ENCODE peak calls at places on chromosome X, in nine cellular contexts. One of them, this sample, is unnamed.
A peak's percentile ranks its signal among the peaks of the same experiment; 100 is the strongest.

GRCh38 chrX:40778861-40779575 is 43.7 kb upstream of the MED14 start:
- DNase-seq in ovary: no peak
- DNase-seq in fibroblast of mammary gland: peak; percentile 67
- DNase-seq in neural crest cell: no peak
- DNase-seq in AG04449: no peak
- DNase-seq in foreskin fibroblast: peak; percentile 67
- DNase-seq in breast epithelium: no peak
- DNase-seq in neural progenitor cell: no peak
- DNase-seq in heart right ventricle: no peak
- DNase-seq in this sample: no peak

GRCh38 chrX:145881175-145881867 is 63.7 kb downstream of the SLITRK2 start:
- DNase-seq in ovary: no peak
- DNase-seq in fibroblast of mammary gland: no peak
- DNase-seq in neural crest cell: no peak
- DNase-seq in AG04449: no peak
- DNase-seq in foreskin fibroblast: no peak
- DNase-seq in breast epithelium: no peak
- DNase-seq in neural progenitor cell: no peak
- DNase-seq in heart right ventricle: no peak
- DNase-seq in this sample: no peak

GRCh38 chrX:123960956-123961267 is 594 bp upstream of the STAG2 start:
- DNase-seq in ovary: peak; percentile 29
- DNase-seq in fibroblast of mammary gland: no peak
- DNase-seq in neural crest cell: no peak
- DNase-seq in AG04449: no peak
- DNase-seq in foreskin fibroblast: no peak
- DNase-seq in breast epithelium: no peak
- DNase-seq in neural progenitor cell: peak; percentile 33
- DNase-seq in heart right ventricle: no peak
- DNase-seq in this sample: no peak

GRCh38 chrX:118497180-118497814 is 1.7 kb downstream of the DOCK11 start:
- DNase-seq in ovary: no peak
- DNase-seq in fibroblast of mammary gland: no peak
- DNase-seq in neural crest cell: no peak
- DNase-seq in AG04449: no peak
- DNase-seq in foreskin fibroblast: no peak
- DNase-seq in breast epithelium: no peak
- DNase-seq in neural progenitor cell: no peak
- DNase-seq in heart right ventricle: no peak
- DNase-seq in this sample: no peak

GRCh38 chrX:42143866-42144592 is 220.7 kb upstream of the CASK start:
- DNase-seq in ovary: no peak
- DNase-seq in fibroblast of mammary gland: no peak
- DNase-seq in neural crest cell: no peak
- DNase-seq in AG04449: no peak
- DNase-seq in foreskin fibroblast: no peak
- DNase-seq in breast epithelium: no peak
- DNase-seq in neural progenitor cell: no peak
- DNase-seq in heart right ventricle: no peak
- DNase-seq in this sample: no peak

GRCh38 chrX:39850630-39851152 is 247.1 kb downstream of the BCOR start:
- DNase-seq in ovary: no peak
- DNase-seq in fibroblast of mammary gland: peak; percentile 62
- DNase-seq in neural crest cell: no peak
- DNase-seq in AG04449: no peak
- DNase-seq in foreskin fibroblast: peak; percentile 58
- DNase-seq in breast epithelium: no peak
- DNase-seq in neural progenitor cell: no peak
- DNase-seq in heart right ventricle: no peak
- DNase-seq in this sample: no peak

GRCh38 chrX:38233891-38234807 is 13.5 kb upstream of the SRPX start:
- DNase-seq in ovary: no peak
- DNase-seq in fibroblast of mammary gland: peak; percentile 96
- DNase-seq in neural crest cell: no peak
- DNase-seq in AG04449: no peak
- DNase-seq in foreskin fibroblast: peak; percentile 88
- DNase-seq in breast epithelium: no peak
- DNase-seq in neural progenitor cell: no peak
- DNase-seq in heart right ventricle: no peak
- DNase-seq in this sample: no peak

GRCh38 chrX:18949902-18950301 is 34.0 kb downstream of the PHKA2 start:
- DNase-seq in ovary: no peak
- DNase-seq in fibroblast of mammary gland: no peak
- DNase-seq in neural crest cell: no peak
- DNase-seq in AG04449: no peak
- DNase-seq in foreskin fibroblast: no peak
- DNase-seq in breast epithelium: no peak
- DNase-seq in neural progenitor cell: no peak
- DNase-seq in heart right ventricle: no peak
- DNase-seq in this sample: no peak

GRCh38 chrX:105260291-105261043 is 40.0 kb upstream of the TEX13A start:
- DNase-seq in ovary: no peak
- DNase-seq in fibroblast of mammary gland: no peak
- DNase-seq in neural crest cell: no peak
- DNase-seq in AG04449: no peak
- DNase-seq in foreskin fibroblast: no peak
- DNase-seq in breast epithelium: no peak
- DNase-seq in neural progenitor cell: no peak
- DNase-seq in heart right ventricle: peak; percentile 10
- DNase-seq in this sample: no peak

GRCh38 chrX:70332600-70332999 is 42.7 kb downstream of the KIF4A start:
- DNase-seq in ovary: no peak
- DNase-seq in fibroblast of mammary gland: no peak
- DNase-seq in neural crest cell: no peak
- DNase-seq in AG04449: no peak
- DNase-seq in foreskin fibroblast: no peak
- DNase-seq in breast epithelium: no peak
- DNase-seq in neural progenitor cell: no peak
- DNase-seq in heart right ventricle: no peak
- DNase-seq in this sample: no peak

GRCh38 chrX:154353172-154353843 is 21.1 kb downstream of the FLNA start:
- DNase-seq in ovary: no peak
- DNase-seq in fibroblast of mammary gland: no peak
- DNase-seq in neural crest cell: no peak
- DNase-seq in AG04449: no peak
- DNase-seq in foreskin fibroblast: no peak
- DNase-seq in breast epithelium: no peak
- DNase-seq in neural progenitor cell: no peak
- DNase-seq in heart right ventricle: no peak
- DNase-seq in this sample: no peak

GRCh38 chrX:31038585-31039326 is 33.1 kb downstream of the FTHL17 start:
- DNase-seq in ovary: peak; percentile 14
- DNase-seq in fibroblast of mammary gland: peak; percentile 35
- DNase-seq in neural crest cell: peak; percentile 32
- DNase-seq in AG04449: no peak
- DNase-seq in foreskin fibroblast: peak; percentile 52
- DNase-seq in breast epithelium: no peak
- DNase-seq in neural progenitor cell: peak; percentile 49
- DNase-seq in heart right ventricle: no peak
- DNase-seq in this sample: no peak

GRCh38 chrX:119482497-119483480 is 14.5 kb downstream of the SLC25A5 start:
- DNase-seq in ovary: peak; percentile 26
- DNase-seq in fibroblast of mammary gland: peak; percentile 35
- DNase-seq in neural crest cell: peak; percentile 54
- DNase-seq in AG04449: no peak
- DNase-seq in foreskin fibroblast: peak; percentile 65
- DNase-seq in breast epithelium: peak; percentile 51
- DNase-seq in neural progenitor cell: peak; percentile 65
- DNase-seq in heart right ventricle: peak; percentile 71
- DNase-seq in this sample: no peak

GRCh38 chrX:23699636-23700194 is 32.4 kb downstream of the PRDX4 start:
- DNase-seq in ovary: peak; percentile 43
- DNase-seq in fibroblast of mammary gland: peak; percentile 68
- DNase-seq in neural crest cell: no peak
- DNase-seq in AG04449: no peak
- DNase-seq in foreskin fibroblast: no peak
- DNase-seq in breast epithelium: no peak
- DNase-seq in neural progenitor cell: peak; percentile 10
- DNase-seq in heart right ventricle: no peak
- DNase-seq in this sample: no peak

GRCh38 chrX:47683171-47684145 is 24.5 kb upstream of the UXT start:
- DNase-seq in ovary: no peak
- DNase-seq in fibroblast of mammary gland: peak; percentile 50
- DNase-seq in neural crest cell: no peak
- DNase-seq in AG04449: no peak
- DNase-seq in foreskin fibroblast: no peak
- DNase-seq in breast epithelium: no peak
- DNase-seq in neural progenitor cell: no peak
- DNase-seq in heart right ventricle: no peak
- DNase-seq in this sample: no peak

GRCh38 chrX:16946971-16947562 is 609 bp downstream of the REPS2 start:
- DNase-seq in ovary: peak; percentile 12
- DNase-seq in fibroblast of mammary gland: no peak
- DNase-seq in neural crest cell: no peak
- DNase-seq in AG04449: no peak
- DNase-seq in foreskin fibroblast: no peak
- DNase-seq in breast epithelium: no peak
- DNase-seq in neural progenitor cell: peak; percentile 21
- DNase-seq in heart right ventricle: peak; percentile 15
- DNase-seq in this sample: no peak

GRCh38 chrX:13647709-13648212 is 5.2 kb upstream of the TCEANC start:
- DNase-seq in ovary: peak; percentile 52
- DNase-seq in fibroblast of mammary gland: peak; percentile 72
- DNase-seq in neural crest cell: no peak
- DNase-seq in AG04449: no peak
- DNase-seq in foreskin fibroblast: peak; percentile 60
- DNase-seq in breast epithelium: no peak
- DNase-seq in neural progenitor cell: no peak
- DNase-seq in heart right ventricle: peak; percentile 14
- DNase-seq in this sample: no peak

GRCh38 chrX:136219893-136220292 is 31.3 kb downstream of the MAP7D3 start:
- DNase-seq in ovary: no peak
- DNase-seq in fibroblast of mammary gland: no peak
- DNase-seq in neural crest cell: no peak
- DNase-seq in AG04449: no peak
- DNase-seq in foreskin fibroblast: no peak
- DNase-seq in breast epithelium: no peak
- DNase-seq in neural progenitor cell: no peak
- DNase-seq in heart right ventricle: no peak
- DNase-seq in this sample: no peak

GRCh38 chrX:8067754-8068469 is 103.2 kb downstream of the VCX2 start:
- DNase-seq in ovary: no peak
- DNase-seq in fibroblast of mammary gland: peak; percentile 37
- DNase-seq in neural crest cell: no peak
- DNase-seq in AG04449: no peak
- DNase-seq in foreskin fibroblast: peak; percentile 0
- DNase-seq in breast epithelium: no peak
- DNase-seq in neural progenitor cell: no peak
- DNase-seq in heart right ventricle: no peak
- DNase-seq in this sample: no peak

GRCh38 chrX:31658360-31658759 is 586.5 kb upstream of the FTHL17 start:
- DNase-seq in ovary: no peak
- DNase-seq in fibroblast of mammary gland: peak; percentile 32
- DNase-seq in neural crest cell: no peak
- DNase-seq in AG04449: peak; percentile 0
- DNase-seq in foreskin fibroblast: peak; percentile 20
- DNase-seq in breast epithelium: no peak
- DNase-seq in neural progenitor cell: no peak
- DNase-seq in heart right ventricle: no peak
- DNase-seq in this sample: no peak

DNA sequence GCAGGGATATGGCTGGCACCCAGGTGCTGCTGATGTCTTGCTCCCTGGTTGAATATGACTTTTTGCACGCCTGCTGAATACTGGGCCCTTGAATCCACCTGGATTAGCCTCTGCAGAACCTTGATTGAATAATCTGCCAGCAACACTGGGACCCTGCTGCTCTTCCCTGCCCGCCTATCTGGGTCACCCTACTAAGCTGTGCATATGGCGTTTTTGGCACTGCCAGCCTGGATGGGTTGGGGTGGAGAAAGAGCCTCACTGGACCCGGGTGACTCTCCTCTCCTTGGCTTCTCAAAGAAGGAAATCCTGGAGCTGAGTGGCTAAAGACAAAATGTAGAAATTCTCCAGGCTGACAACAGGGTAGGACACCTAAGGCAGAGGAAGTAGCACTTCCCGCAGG is 100.0 kb downstream of the MAOA start:
- DNase-seq in ovary: no peak
- DNase-seq in fibroblast of mammary gland: no peak
- DNase-seq in neural crest cell: no peak
- DNase-seq in AG04449: no peak
- DNase-seq in foreskin fibroblast: no peak
- DNase-seq in breast epithelium: no peak
- DNase-seq in neural progenitor cell: no peak
- DNase-seq in heart right ventricle: no peak
- DNase-seq in this sample: no peak
- TF ChIP-seq CTCF in ovary: no peak
- TF ChIP-seq CTCF in fibroblast of mammary gland: no peak
- TF ChIP-seq CTCF in neural crest cell: no peak
- TF ChIP-seq CTCF in AG04449: no peak
- TF ChIP-seq CTCF in foreskin fibroblast: no peak
- TF ChIP-seq CTCF in breast epithelium: no peak
- TF ChIP-seq CTCF in neural progenitor cell: no peak
- TF ChIP-seq CTCF in heart right ventricle: no peak
- TF ChIP-seq CTCF in this sample: no peak

GRCh38 chrX:94524867-94525266 is 850.9 kb downstream of the FAM133A start:
- DNase-seq in ovary: no peak
- DNase-seq in fibroblast of mammary gland: no peak
- DNase-seq in neural crest cell: no peak
- DNase-seq in AG04449: no peak
- DNase-seq in foreskin fibroblast: no peak
- DNase-seq in breast epithelium: no peak
- DNase-seq in neural progenitor cell: no peak
- DNase-seq in heart right ventricle: no peak
- DNase-seq in this sample: no peak
- TF ChIP-seq CTCF in ovary: no peak
- TF ChIP-seq CTCF in fibroblast of mammary gland: peak; percentile 15
- TF ChIP-seq CTCF in neural crest cell: peak; percentile 32
- TF ChIP-seq CTCF in AG04449: no peak
- TF ChIP-seq CTCF in foreskin fibroblast: no peak
- TF ChIP-seq CTCF in breast epithelium: no peak
- TF ChIP-seq CTCF in neural progenitor cell: peak; percentile 40
- TF ChIP-seq CTCF in heart right ventricle: no peak
- TF ChIP-seq CTCF in this sample: no peak

GRCh38 chrX:152992120-152992519 is 1.8 kb downstream of the PNMA5 start:
- DNase-seq in ovary: no peak
- DNase-seq in fibroblast of mammary gland: no peak
- DNase-seq in neural crest cell: no peak
- DNase-seq in AG04449: no peak
- DNase-seq in foreskin fibroblast: no peak
- DNase-seq in breast epithelium: no peak
- DNase-seq in neural progenitor cell: no peak
- DNase-seq in heart right ventricle: no peak
- DNase-seq in this sample: no peak
- TF ChIP-seq CTCF in ovary: no peak
- TF ChIP-seq CTCF in fibroblast of mammary gland: no peak
- TF ChIP-seq CTCF in neural crest cell: no peak
- TF ChIP-seq CTCF in AG04449: no peak
- TF ChIP-seq CTCF in foreskin fibroblast: no peak
- TF ChIP-seq CTCF in breast epithelium: no peak
- TF ChIP-seq CTCF in neural progenitor cell: no peak
- TF ChIP-seq CTCF in heart right ventricle: no peak
- TF ChIP-seq CTCF in this sample: no peak

GRCh38 chrX:148049441-148049840 is 68.3 kb downstream of the FMR1NB start:
- DNase-seq in ovary: no peak
- DNase-seq in fibroblast of mammary gland: peak; percentile 45
- DNase-seq in neural crest cell: no peak
- DNase-seq in AG04449: no peak
- DNase-seq in foreskin fibroblast: peak; percentile 30
- DNase-seq in breast epithelium: no peak
- DNase-seq in neural progenitor cell: peak; percentile 56
- DNase-seq in heart right ventricle: no peak
- DNase-seq in this sample: no peak
- TF ChIP-seq CTCF in ovary: no peak
- TF ChIP-seq CTCF in fibroblast of mammary gland: peak; percentile 61
- TF ChIP-seq CTCF in neural crest cell: peak; percentile 72
- TF ChIP-seq CTCF in AG04449: peak; percentile 14
- TF ChIP-seq CTCF in foreskin fibroblast: no peak
- TF ChIP-seq CTCF in breast epithelium: no peak
- TF ChIP-seq CTCF in neural progenitor cell: peak; percentile 65
- TF ChIP-seq CTCF in heart right ventricle: peak; percentile 54
- TF ChIP-seq CTCF in this sample: peak; percentile 34